ENCODE peak calls at places on chromosomes 6 and 20, in eight cellular contexts. F, U, Q, Z, P, L, N and M are unnamed samples.

GRCh38 chr20:4073852-4074741 is 58.7 kb upstream of the RNF24 start:
- DNase-seq in U (no peak), Z (no peak), F (peak), L (no peak), P (no peak), N (no peak), Q (no peak), M (no peak)

GRCh38 chr6:130457605-130458004 is 91.8 kb downstream of the TMEM200A start:
- DNase-seq in L (no peak), Q (no peak), Z (no peak), F (peak), N (peak), U (no peak), P (no peak), M (no peak)

GRCh38 chr20:57507477-57507876 is 17.5 kb downstream of the CTCFL start:
- DNase-seq in U (no peak), L (peak), Z (no peak), F (no peak), P (no peak), N (no peak), Q (peak), M (no peak)

GRCh38 chr20:57048027-57048869 is 218.2 kb downstream of the BMP7 start:
- DNase-seq in F (peak), N (peak), P (no peak), Q (peak), Z (no peak), U (peak), L (no peak), M (no peak)

GRCh38 chr6:49555951-49556350 is 5.5 kb downstream of the C6orf141 start:
- DNase-seq in F (no peak), U (no peak), L (peak), P (no peak), Q (peak), N (no peak), Z (no peak), M (no peak)

GRCh38 chr6:68728124-68728523 is 93.0 kb downstream of the ADGRB3 start:
- DNase-seq in N (no peak), L (peak), F (peak), U (no peak), P (no peak), Z (no peak), Q (no peak), M (no peak)

GRCh38 chr6:160750276-160750689 is 48.2 kb downstream of the PLG start:
- DNase-seq in Q (peak), L (no peak), P (no peak), F (no peak), N (peak), Z (no peak), U (no peak), M (no peak)

GRCh38 chr6:143536461-143536865 is 24.9 kb upstream of the FUCA2 start:
- DNase-seq in F (peak), Q (peak), P (no peak), U (peak), Z (no peak), N (peak), L (peak), M (no peak)

GRCh38 chr20:631091-631490 is 21.0 kb upstream of the TCF15 start:
- DNase-seq in Q (no peak), L (no peak), F (no peak), Z (no peak), N (no peak), P (no peak), U (no peak), M (no peak)

GRCh38 chr6:37376078-37376743 is 22.4 kb downstream of the RNF8 start:
- DNase-seq in L (no peak), U (no peak), N (no peak), P (no peak), Q (no peak), Z (no peak), F (no peak), M (no peak)
- H3K4me3 ChIP-seq in L (no peak), U (no peak), N (no peak), P (no peak), Q (no peak), Z (no peak), F (no peak), M (no peak)

DNA sequence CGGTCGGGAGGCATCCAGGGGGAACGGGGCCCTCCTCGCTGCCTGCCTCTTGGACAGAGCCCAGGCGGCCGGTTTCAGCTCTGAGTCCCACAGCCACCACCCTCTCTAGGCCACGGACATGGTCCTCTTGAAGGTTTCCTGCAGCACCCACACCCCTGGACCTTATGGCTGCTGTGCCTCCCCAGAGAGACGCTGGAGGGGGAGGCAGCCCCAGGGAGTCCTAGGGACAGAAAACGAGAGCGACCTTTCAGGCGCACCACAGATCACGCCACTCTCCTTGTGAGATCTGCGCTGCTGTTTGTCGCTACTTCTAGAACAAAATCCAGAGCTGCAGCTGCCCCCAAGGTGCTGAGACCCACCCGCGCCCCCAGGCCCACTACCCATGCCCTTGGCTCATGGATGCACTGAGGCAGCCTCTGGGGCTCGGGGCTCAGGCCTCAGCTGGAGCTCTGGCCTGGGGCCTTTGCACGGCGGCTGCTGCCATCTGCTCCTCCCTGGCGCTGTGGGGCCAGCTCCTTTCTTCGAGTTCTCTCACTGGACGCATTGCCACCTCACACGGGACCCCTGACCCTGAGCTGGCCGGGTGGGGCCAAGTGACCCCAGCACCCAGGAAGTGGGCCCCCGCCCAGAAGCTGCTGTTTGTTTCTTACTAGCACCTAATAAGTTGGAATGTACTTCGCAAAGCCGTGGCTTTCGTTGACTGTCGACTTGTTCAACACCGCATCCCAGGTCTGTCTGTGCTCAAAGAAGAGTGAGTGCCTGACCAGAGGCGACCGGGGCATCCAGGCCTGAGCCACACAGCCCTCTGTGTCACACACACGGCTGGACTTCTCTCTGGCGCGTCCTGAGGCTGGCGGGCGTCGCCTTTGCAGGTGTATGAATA is 113.3 kb downstream of the DLL1 start:
- DNase-seq in F (no peak), Q (no peak), L (no peak), P (no peak), U (no peak), N (peak), Z (no peak), M (no peak)
- TF ChIP-seq CTCF in F (no peak), Q (no peak), L (no peak), P (no peak), U (no peak), N (no peak), Z (no peak), M (no peak)

GRCh38 chr6:31495580-31495979 is 2.4 kb upstream of the MICB start:
- DNase-seq in L (peak), P (no peak), U (no peak), Z (no peak), N (no peak), Q (peak), F (peak), M (no peak)
- H3K4me3 ChIP-seq in L (peak), P (peak), U (no peak), Z (peak), N (no peak), Q (peak), F (peak), M (no peak)

DNA sequence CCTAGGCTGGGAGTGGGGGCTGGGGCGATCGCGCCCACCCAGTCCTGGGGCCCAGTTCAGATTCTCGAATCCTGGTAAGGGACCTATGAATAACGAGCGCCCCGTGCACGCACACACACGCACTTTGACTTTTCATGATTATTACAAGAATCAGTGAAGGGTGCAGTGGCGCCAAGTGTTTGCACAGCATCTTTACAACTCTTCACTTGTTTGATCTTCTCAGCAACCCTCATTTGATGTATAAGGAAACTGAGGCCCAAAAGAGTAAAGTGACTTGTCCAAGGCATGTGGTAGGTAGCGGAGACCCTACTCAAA is 863 bp upstream of the LRFN2 start:
- DNase-seq in N (no peak), U (no peak), F (no peak), Q (no peak), Z (no peak), L (no peak), P (no peak), M (no peak)
- TF ChIP-seq CTCF in N (no peak), U (no peak), F (peak), Q (no peak), Z (no peak), L (no peak), P (no peak), M (no peak)